ENCODE peak calls at places on chromosomes 7 and 10, in six cellular contexts. J is tibial artery; O is stimulated activated CD4-positive, alpha-beta T cell treated with anti-CD3 and anti-CD28 coated beads, TNF-alpha, amount 100 ng/mL, for 24 hours; Q is anterior cingulate cortex; G is SW 1271; Z is NCI-H2107. C is an unnamed sample.

GRCh38 chr7:129354428-129355157 is 79.6 kb upstream of the STRIP2 start:
- DNase-seq in J (no peak), O (no peak), Q (no peak), G (no peak), Z (no peak), C (no peak)

GRCh38 chr10:77111611-77112550 is 525.7 kb downstream of the KCNMA1 start:
- DNase-seq in J (no peak), O (no peak), Q (no peak), G (no peak), Z (peak), C (peak)

GRCh38 chr10:118594392-118595063 is 920 bp downstream of the PRLHR start:
- DNase-seq in J (peak), O (peak), Q (no peak), G (no peak), Z (no peak), C (no peak)

GRCh38 chr7:148503900-148504487 is 86.6 kb upstream of the C7orf33 start:
- DNase-seq in J (no peak), O (no peak), Q (no peak), G (no peak), Z (no peak), C (peak)

GRCh38 chr7:768881-769504 is 41.9 kb upstream of the PRKAR1B start:
- DNase-seq in J (peak), O (no peak), Q (peak), G (no peak), Z (no peak), C (peak)

GRCh38 chr7:105647591-105647990 is 66.3 kb upstream of the EFCAB10 start:
- DNase-seq in J (no peak), O (no peak), Q (no peak), G (no peak), Z (no peak), C (no peak)

GRCh38 chr7:157460721-157461120 is 123.9 kb downstream of the DNAJB6 start:
- DNase-seq in J (no peak), O (no peak), Q (no peak), G (no peak), Z (no peak), C (no peak)

GRCh38 chr10:124545756-124546369 is 84.2 kb downstream of the LHPP start:
- DNase-seq in J (no peak), O (no peak), Q (no peak), G (no peak), Z (no peak), C (no peak)

GRCh38 chr10:132282667-132283603 is 24.8 kb downstream of the STK32C start:
- DNase-seq in J (no peak), O (no peak), Q (no peak), G (no peak), Z (no peak), C (no peak)

GRCh38 chr7:118327179-118327578 is 102.7 kb downstream of the ANKRD7 start:
- DNase-seq in J (no peak), O (no peak), Q (no peak), G (no peak), Z (no peak), C (no peak)

GRCh38 chr7:79528421-79528820 is 75.0 kb upstream of the MAGI2 start:
- DNase-seq in J (no peak), O (no peak), Q (no peak), G (no peak), Z (peak), C (peak)

GRCh38 chr10:56928717-56929116 is 567.7 kb upstream of the ZWINT start:
- DNase-seq in J (no peak), O (no peak), Q (no peak), G (no peak), Z (no peak), C (no peak)

GRCh38 chr7:151433721-151434400 is 6.1 kb downstream of the CRYGN start:
- DNase-seq in J (no peak), O (no peak), Q (no peak), G (no peak), Z (no peak), C (no peak)

GRCh38 chr7:30594055-30594539 is 581 bp upstream of the GARS1 start:
- DNase-seq in J (peak), O (peak), Q (peak), G (no peak), Z (no peak), C (peak)

C was measured in RCC 7860.